ENCODE peak calls at places on chromosomes 6 and 20, in six cellular contexts. K is cardiac muscle cell, S is tibial artery, E is left lung, T is OCI-LY7, H is right cardiac atrium. R is an unnamed sample. For H3K4me1, the result is how much of the 10 kb centered on the place peaks cover.

GRCh38 chr6:1379810-1380198 is 9.6 kb upstream of the FOXF2 start:
- DNase-seq in H (no peak), T (no peak), K (no peak), E (no peak), S (no peak), R (no peak)

GRCh38 chr20:34663213-34663943 is 13.5 kb downstream of the PIGU start:
- DNase-seq in K (no peak), E (no peak), T (no peak), H (no peak), S (no peak), R (no peak)

GRCh38 chr6:155706341-155706740 is 250.7 kb upstream of the NOX3 start:
- DNase-seq in E (no peak), H (no peak), K (no peak), S (no peak), T (no peak), R (no peak)

GRCh38 chr6:135568366-135568765 is 70.8 kb upstream of the AHI1 start:
- DNase-seq in E (no peak), S (no peak), H (peak), T (no peak), K (no peak), R (peak)

GRCh38 chr20:60857708-60858107 is 394.4 kb upstream of the CDH4 start:
- DNase-seq in H (no peak), S (no peak), T (no peak), E (no peak), K (no peak), R (no peak)

GRCh38 chr6:87199787-87200186 is 44.4 kb downstream of the ZNF292 start:
- DNase-seq in T (no peak), E (no peak), S (no peak), H (no peak), K (no peak), R (no peak)

GRCh38 chr20:41173161-41173721 is 35.9 kb downstream of the PLCG1 start:
- DNase-seq in E (peak), S (peak), K (peak), H (peak), T (peak), R (peak)

GRCh38 chr6:151493495-151494234 is at the start of gene CCDC170:
- DNase-seq in K (peak), S (no peak), E (peak), H (peak), T (no peak), R (peak)

GRCh38 chr20:20440473-20440872 is 72.6 kb downstream of the INSM1 start:
- DNase-seq in K (no peak), T (no peak), H (no peak), E (no peak), S (no peak), R (no peak)

GRCh38 chr6:62999796-63000195 is 211.5 kb upstream of the FKBP1C start:
- DNase-seq in H (no peak), E (no peak), K (peak), S (no peak), T (no peak), R (no peak)

GRCh38 chr6:86856937-86857563 is 80.3 kb upstream of the HTR1E start:
- DNase-seq in H (no peak), S (no peak), E (no peak), T (peak), K (peak), R (peak)

GRCh38 chr6:97113170-97113569 is 169.8 kb downstream of the MMS22L start:
- DNase-seq in T (no peak), K (no peak), E (no peak), S (no peak), H (no peak), R (no peak)

GRCh38 chr6:19827903-19828302 is 9.3 kb upstream of the ID4 start:
- DNase-seq in S (no peak), T (no peak), E (no peak), H (no peak), K (no peak), R (no peak)

GRCh38 chr6:104959453-104959858 is 2.5 kb downstream of the LIN28B start:
- DNase-seq in E (no peak), H (no peak), T (no peak), S (no peak), K (no peak), R (no peak)

GRCh38 chr6:15408758-15409157 is 162.9 kb downstream of the JARID2 start:
- DNase-seq in S (no peak), T (no peak), E (no peak), H (no peak), K (no peak), R (no peak)

GRCh38 chr6:25219581-25220249 is 59.5 kb upstream of the CARMIL1 start:
- DNase-seq in S (no peak), H (no peak), E (no peak), T (no peak), K (no peak), R (no peak)

GRCh38 chr6:157661652-157662051 is 161.4 kb upstream of the SNX9 start:
- DNase-seq in S (no peak), E (no peak), T (no peak), K (no peak), H (no peak), R (no peak)

GRCh38 chr20:23536601-23537000 is 31.7 kb downstream of the CST9L start:
- DNase-seq in K (no peak), S (no peak), H (no peak), T (no peak), E (no peak), R (no peak)

GRCh38 chr20:25008388-25009217 is 16.1 kb upstream of the APMAP start:
- DNase-seq in H (no peak), S (peak), E (no peak), K (no peak), T (no peak), R (peak)

GRCh38 chr6:6943411-6943810 is 164.3 kb upstream of the RREB1 start:
- DNase-seq in T (no peak), S (no peak), E (no peak), K (no peak), H (no peak), R (no peak)

GRCh38 chr6:168896321-168896720 is 357.3 kb downstream of the THBS2 start:
- DNase-seq in H (no peak), S (no peak), K (no peak), T (no peak), E (no peak), R (no peak)

GRCh38 chr6:11437824-11438459 is 99.6 kb upstream of the TMEM170B start:
- DNase-seq in S (no peak), T (no peak), E (no peak), H (no peak), K (no peak), R (no peak)

GRCh38 chr20:59010995-59011873 is 4.2 kb upstream of the CTSZ start:
- DNase-seq in H (peak), E (no peak), T (no peak), K (no peak), S (peak), R (no peak)

GRCh38 chr20:14288341-14289330 is 48.8 kb downstream of the FLRT3 start:
- DNase-seq in E (no peak), H (no peak), K (no peak), S (no peak), T (no peak), R (no peak)

GRCh38 chr20:63539441-63540370 is 2.5 kb upstream of the PTK6 start:
- DNase-seq in S (no peak), T (no peak), E (no peak), K (no peak), H (no peak), R (no peak)

GRCh38 chr6:108781419-108782110 is 66.7 kb upstream of the ARMC2 start:
- DNase-seq in S (no peak), T (no peak), H (peak), E (no peak), K (no peak), R (no peak)

GRCh38 chr6:683742-684440 is 9.0 kb downstream of the EXOC2 start:
- DNase-seq in T (no peak), E (no peak), S (no peak), H (no peak), K (peak), R (no peak)

GRCh38 chr6:7697432-7697819 is 28.5 kb upstream of the BMP6 start:
- DNase-seq in K (no peak), S (no peak), H (no peak), E (no peak), T (no peak), R (no peak)

GRCh38 chr20:11182715-11183114 is 508.9 kb upstream of the JAG1 start:
- DNase-seq in H (no peak), S (no peak), T (no peak), K (no peak), E (no peak), R (peak)

GRCh38 chr6:167093406-167093921 is 29.4 kb upstream of the CCR6 start:
- DNase-seq in H (no peak), K (no peak), E (no peak), S (no peak), T (no peak), R (no peak)
- H3K4me1 ChIP-seq in H (under half), K (under half), E (under half), S (under half), T (half or more), R (under half)

GRCh38 chr20:46031014-46031569 is 2.1 kb downstream of the SLC12A5 start:
- DNase-seq in K (no peak), S (no peak), H (no peak), T (no peak), E (no peak), R (no peak)
- H3K4me3 ChIP-seq in K (peak), S (no peak), H (no peak), T (no peak), E (no peak), R (no peak)

GRCh38 chr6:130968486-130968885 is 94.6 kb downstream of the EPB41L2 start:
- DNase-seq in T (no peak), K (no peak), H (no peak), S (no peak), E (no peak), R (no peak)

GRCh38 chr6:130965657-130966056 is 97.4 kb downstream of the EPB41L2 start:
- DNase-seq in T (no peak), E (no peak), H (no peak), K (no peak), S (no peak), R (no peak)

GRCh38 chr6:130964808-130965604 is 98.0 kb downstream of the EPB41L2 start:
- DNase-seq in E (no peak), T (no peak), H (no peak), K (no peak), S (no peak), R (no peak)

GRCh38 chr6:130967502-130968469 is 95.3 kb downstream of the EPB41L2 start:
- DNase-seq in T (no peak), E (no peak), S (no peak), H (no peak), K (no peak), R (no peak)

GRCh38 chr6:130966581-130966980 is 96.5 kb downstream of the EPB41L2 start:
- DNase-seq in T (no peak), K (no peak), E (no peak), S (no peak), H (no peak), R (no peak)
- H3K4me1 ChIP-seq in T (under half), K (under half), E (under half), S (under half), H (under half), R (under half)

GRCh38 chr20:62318411-62319345 is 15.9 kb downstream of the ADRM1 start:
- DNase-seq in H (peak), T (no peak), S (no peak), E (peak), K (no peak), R (no peak)

GRCh38 chr20:62316331-62317166 is 13.8 kb downstream of the ADRM1 start:
- DNase-seq in S (no peak), E (no peak), H (peak), T (no peak), K (no peak), R (no peak)

GRCh38 chr20:62315773-62316172 is 13.0 kb downstream of the ADRM1 start:
- DNase-seq in E (no peak), T (no peak), S (no peak), H (no peak), K (no peak), R (no peak)

GRCh38 chr20:62319346-62319909 is 16.6 kb downstream of the ADRM1 start:
- DNase-seq in K (no peak), H (peak), T (no peak), E (peak), S (no peak), R (no peak)

GRCh38 chr20:62317167-62317655 is 14.4 kb downstream of the ADRM1 start:
- DNase-seq in K (no peak), S (no peak), E (no peak), T (no peak), H (peak), R (no peak)
- H3K4me3 ChIP-seq in K (no peak), S (no peak), E (no peak), T (no peak), H (no peak), R (no peak)

GRCh38 chr20:50224052-50224451 is 33.4 kb downstream of the CEBPB start:
- DNase-seq in T (no peak), E (no peak), K (no peak), S (no peak), H (no peak), R (no peak)

GRCh38 chr20:50220894-50221266 is 30.2 kb downstream of the CEBPB start:
- DNase-seq in K (no peak), H (no peak), E (no peak), S (peak), T (no peak), R (no peak)

GRCh38 chr20:50221501-50222323 is 31.1 kb downstream of the CEBPB start:
- DNase-seq in H (peak), T (no peak), K (no peak), S (peak), E (peak), R (no peak)

GRCh38 chr20:50223321-50223995 is 32.8 kb downstream of the CEBPB start:
- DNase-seq in S (no peak), H (no peak), E (no peak), T (no peak), K (no peak), R (no peak)

GRCh38 chr20:50222568-50223320 is 32.1 kb downstream of the CEBPB start:
- DNase-seq in T (no peak), H (no peak), E (no peak), S (no peak), K (no peak), R (no peak)
- H3K4me1 ChIP-seq in T (under half), H (under half), E (under half), S (under half), K (under half), R (under half)